ENCODE peak calls at places on chromosomes 2 and 18, in seven cellular contexts. P is mucosa of descending colon, J is retina, I is epithelial cell of esophagus, Q is NCI-H774, H is activated T-helper 1 cell treated with Interleukin-2 at 50 U/mL for 16 hours, U is ACHN. V is an unnamed sample.
A peak's percentile ranks its signal among the peaks of the same experiment; 100 is the strongest.

GRCh38 chr2:165745916-165746315 is 48.1 kb downstream of the GALNT3 start:
- DNase-seq in P (no peak), J (no peak), I (peak; percentile 17), Q (no peak), H (no peak), U (peak; percentile 15), V (no peak)

GRCh38 chr2:237433920-237434319 is 20.0 kb upstream of the COL6A3 start:
- DNase-seq in P (no peak), J (no peak), I (no peak), Q (no peak), H (no peak), U (no peak), V (no peak)

GRCh38 chr2:32715391-32715841 is 87.6 kb downstream of the TTC27 start:
- DNase-seq in P (no peak), J (no peak), I (peak; percentile 71), Q (no peak), H (no peak), U (no peak), V (no peak)

GRCh38 chr2:153476491-153477095 is 2.0 kb downstream of the RPRM start:
- DNase-seq in P (no peak), J (peak; percentile 25), I (no peak), Q (peak; percentile 67), H (no peak), U (no peak), V (no peak)

GRCh38 chr2:64086347-64087082 is 57.7 kb downstream of the PELI1 start:
- DNase-seq in P (no peak), J (no peak), I (no peak), Q (no peak), H (no peak), U (no peak), V (no peak)

GRCh38 chr2:32274289-32274688 is 3.4 kb upstream of the YIPF4 start:
- DNase-seq in P (no peak), J (no peak), I (no peak), Q (no peak), H (no peak), U (no peak), V (no peak)

GRCh38 chr2:26043862-26044736 is 10.2 kb downstream of the RAB10 start:
- DNase-seq in P (no peak), J (no peak), I (peak; percentile 41), Q (no peak), H (no peak), U (peak; percentile 35), V (no peak)

GRCh38 chr18:62128157-62128556 is 58.7 kb downstream of the PIGN start:
- DNase-seq in P (no peak), J (no peak), I (peak; percentile 4), Q (no peak), H (no peak), U (no peak), V (no peak)

GRCh38 chr2:191870744-191871143 is 23.9 kb upstream of the CAVIN2 start:
- DNase-seq in P (no peak), J (no peak), I (no peak), Q (no peak), H (no peak), U (peak; percentile 39), V (no peak)

GRCh38 chr2:190458352-190459107 is 50.4 kb downstream of the MFSD6 start:
- DNase-seq in P (no peak), J (no peak), I (no peak), Q (no peak), H (no peak), U (no peak), V (no peak)

GRCh38 chr2:77797088-77797487 is 274.9 kb upstream of the LRRTM4 start:
- DNase-seq in P (no peak), J (no peak), I (no peak), Q (no peak), H (no peak), U (no peak), V (no peak)

GRCh38 chr2:222115296-222115695 is 183.5 kb downstream of the PAX3 start:
- DNase-seq in P (no peak), J (no peak), I (no peak), Q (no peak), H (no peak), U (no peak), V (no peak)

GRCh38 chr2:160087854-160088745 is 25.7 kb upstream of the PLA2R1 start:
- DNase-seq in P (no peak), J (no peak), I (peak; percentile 20), Q (no peak), H (no peak), U (peak; percentile 58), V (no peak)

GRCh38 chr2:200235533-200235932 is 71.0 kb upstream of the SPATS2L start:
- DNase-seq in P (no peak), J (no peak), I (no peak), Q (no peak), H (no peak), U (no peak), V (no peak)

GRCh38 chr2:164061129-164061746 is 325.4 kb upstream of the FIGN start:
- DNase-seq in P (no peak), J (peak; percentile 24), I (peak; percentile 48), Q (peak; percentile 7), H (no peak), U (peak; percentile 56), V (no peak)

GRCh38 chr18:68735498-68736343 is 20.8 kb upstream of the TMX3 start:
- DNase-seq in P (no peak), J (peak; percentile 32), I (peak; percentile 60), Q (peak; percentile 6), H (no peak), U (peak; percentile 51), V (no peak)

GRCh38 chr18:36762074-36762473 is 66.7 kb downstream of the TPGS2 start:
- DNase-seq in P (no peak), J (no peak), I (no peak), Q (no peak), H (no peak), U (no peak), V (no peak)

GRCh38 chr2:55056024-55056521 is 5.8 kb upstream of the RTN4 start:
- DNase-seq in P (no peak), J (no peak), I (peak; percentile 29), Q (no peak), H (no peak), U (peak; percentile 59), V (no peak)

GRCh38 chr2:104868081-104868806 is 14.3 kb downstream of the POU3F3 start:
- DNase-seq in P (no peak), J (peak; percentile 43), I (no peak), Q (no peak), H (no peak), U (no peak), V (no peak)

GRCh38 chr2:109475531-109476210 is 138.1 kb downstream of the SEPTIN10 start:
- DNase-seq in P (no peak), J (no peak), I (peak; percentile 91), Q (no peak), H (no peak), U (no peak), V (no peak)

GRCh38 chr2:176729706-176730569 is 460.7 kb downstream of the MTX2 start:
- DNase-seq in P (no peak), J (no peak), I (no peak), Q (no peak), H (no peak), U (no peak), V (no peak)

GRCh38 chr2:236843604-236844003 is 242.1 kb upstream of the COPS8 start:
- DNase-seq in P (no peak), J (no peak), I (no peak), Q (no peak), H (no peak), U (no peak), V (no peak)

GRCh38 chr2:152369176-152369860 is 34.3 kb downstream of the FMNL2 start:
- DNase-seq in P (no peak), J (no peak), I (peak; percentile 50), Q (no peak), H (no peak), U (peak; percentile 45), V (no peak)

GRCh38 chr2:219631406-219631891 is 4.0 kb downstream of the SLC4A3 start:
- DNase-seq in P (no peak), J (no peak), I (no peak), Q (no peak), H (no peak), U (no peak), V (no peak)

GRCh38 chr2:424306-425172 is 136.6 kb upstream of the ALKAL2 start:
- DNase-seq in P (no peak), J (no peak), I (peak; percentile 51), Q (no peak), H (no peak), U (no peak), V (no peak)

GRCh38 chr18:7633171-7633570 is 66.1 kb downstream of the PTPRM start:
- DNase-seq in P (no peak), J (no peak), I (no peak), Q (no peak), H (no peak), U (no peak), V (no peak)

GRCh38 chr2:72938455-72938854 is 21.1 kb downstream of the EMX1 start:
- DNase-seq in P (peak; percentile 7), J (no peak), I (no peak), Q (no peak), H (no peak), U (no peak), V (no peak)